ENCODE peak calls at places on chromosomes 2 and 18, in four cellular contexts. N, P, L and D are unnamed samples.

GRCh38 chr18:25422230-25422629 is 70.3 kb upstream of the ZNF521 start:
- DNase-seq in N (no peak), P (no peak), L (no peak), D (no peak)

GRCh38 chr2:238525990-238526389 is 99.3 kb downstream of the ASB1 start:
- DNase-seq in N (peak; percentile 52), P (no peak), L (no peak), D (peak; percentile 15)

GRCh38 chr2:61376211-61376610 is 94.7 kb downstream of the USP34 start:
- DNase-seq in N (no peak), P (no peak), L (no peak), D (no peak)

GRCh38 chr2:60496475-60496874 is 57.0 kb downstream of the BCL11A start:
- DNase-seq in N (no peak), P (no peak), L (no peak), D (no peak)

GRCh38 chr2:129798301-129798581 is 181.2 kb upstream of the RAB6C start:
- DNase-seq in N (no peak), P (no peak), L (no peak), D (no peak)

GRCh38 chr2:204846471-204846870 is 301.2 kb downstream of the PARD3B start:
- DNase-seq in N (no peak), P (no peak), L (no peak), D (no peak)

GRCh38 chr2:232013701-232014353 is 52.3 kb downstream of the DIS3L2 start:
- DNase-seq in N (no peak), P (peak; percentile 16), L (no peak), D (peak; percentile 97)

GRCh38 chr18:78902795-78903435 is 76.7 kb upstream of the SALL3 start:
- DNase-seq in N (no peak), P (no peak), L (no peak), D (no peak)

GRCh38 chr2:179467927-179468326 is 203.3 kb upstream of the SESTD1 start:
- DNase-seq in N (no peak), P (no peak), L (no peak), D (no peak)

GRCh38 chr2:185245806-185246205 is 492.8 kb upstream of the FSIP2 start:
- DNase-seq in N (no peak), P (no peak), L (no peak), D (no peak)

GRCh38 chr2:7844414-7844961 is 837.4 kb upstream of the ID2 start:
- DNase-seq in N (no peak), P (no peak), L (no peak), D (no peak)

GRCh38 chr18:22233271-22233670 is 63.9 kb downstream of the GATA6 start:
- DNase-seq in N (no peak), P (no peak), L (no peak), D (no peak)

GRCh38 chr2:10171006-10171800 is 48.7 kb downstream of the RRM2 start:
- DNase-seq in N (no peak), P (no peak), L (no peak), D (no peak)

GRCh38 chr2:9373047-9373446 is 50.3 kb downstream of the ITGB1BP1 start:
- DNase-seq in N (no peak), P (no peak), L (no peak), D (no peak)

GRCh38 chr2:38037757-38038615 is 38.0 kb downstream of the CYP1B1 start:
- DNase-seq in N (peak; percentile 44), P (peak; percentile 42), L (peak; percentile 86), D (no peak)

GRCh38 chr2:165425556-165425955 is 43.9 kb upstream of the CSRNP3 start:
- DNase-seq in N (no peak), P (no peak), L (no peak), D (no peak)

GRCh38 chr2:86764661-86765307 is 25.9 kb downstream of the CD8A start:
- DNase-seq in N (no peak), P (no peak), L (no peak), D (peak; percentile 65)

GRCh38 chr2:191870744-191871143 is 23.9 kb upstream of the CAVIN2 start:
- DNase-seq in N (no peak), P (no peak), L (no peak), D (no peak)

GRCh38 chr18:362914-363295 is 95.1 kb upstream of the THOC1 start:
- DNase-seq in N (no peak), P (no peak), L (no peak), D (no peak)

GRCh38 chr18:59621027-59621426 is 76.2 kb downstream of the CCBE1 start:
- DNase-seq in N (no peak), P (no peak), L (no peak), D (no peak)

GRCh38 chr2:66839551-66840320 is 404.8 kb downstream of the MEIS1 start:
- DNase-seq in N (no peak), P (no peak), L (no peak), D (no peak)

GRCh38 chr18:29191263-29191662 is 1014.3 kb upstream of the CDH2 start:
- DNase-seq in N (no peak), P (no peak), L (no peak), D (no peak)

GRCh38 chr2:210007895-210008294 is 5.5 kb downstream of the RPE start:
- DNase-seq in N (no peak), P (no peak), L (no peak), D (no peak)

GRCh38 chr2:25265802-25266201 is 75.9 kb downstream of the DNMT3A start:
- DNase-seq in N (no peak), P (no peak), L (peak; percentile 58), D (peak; percentile 46)

GRCh38 chr2:53475320-53475719 is 292.3 kb upstream of the CHAC2 start:
- DNase-seq in N (no peak), P (no peak), L (no peak), D (no peak)

GRCh38 chr2:90207454-90208058 is 1516.1 kb downstream of the RPIA start:
- DNase-seq in N (no peak), P (no peak), L (no peak), D (peak; percentile 61)

GRCh38 chr18:56748698-56749268 is 97.6 kb downstream of the WDR7 start:
- DNase-seq in N (no peak), P (no peak), L (no peak), D (peak; percentile 51)

GRCh38 chr2:121346886-121347285 is 61.9 kb upstream of the TFCP2L1 start:
- DNase-seq in N (no peak), P (no peak), L (no peak), D (no peak)

GRCh38 chr18:46302866-46303485 is 198.8 kb downstream of the HAUS1 start:
- DNase-seq in N (no peak), P (no peak), L (no peak), D (peak; percentile 77)

GRCh38 chr2:25331686-25332365 is 9.9 kb downstream of the DNMT3A start:
- DNase-seq in N (no peak), P (no peak), L (no peak), D (no peak)

GRCh38 chr2:149566652-149567051 is 20.9 kb downstream of the MMADHC start:
- DNase-seq in N (no peak), P (no peak), L (no peak), D (no peak)

GRCh38 chr2:74760875-74761630 is 72.9 kb upstream of the HK2 start:
- DNase-seq in N (no peak), P (no peak), L (no peak), D (no peak)

GRCh38 chr2:74762789-74763188 is 71.1 kb upstream of the HK2 start:
- DNase-seq in N (no peak), P (no peak), L (no peak), D (no peak)

GRCh38 chr2:74766780-74767179 is 67.1 kb upstream of the HK2 start:
- DNase-seq in N (no peak), P (no peak), L (no peak), D (no peak)

GRCh38 chr2:74764429-74765272 is 69.3 kb upstream of the HK2 start:
- DNase-seq in N (no peak), P (no peak), L (no peak), D (no peak)

GRCh38 chr2:74763962-74764428 is 69.9 kb upstream of the HK2 start:
- DNase-seq in N (no peak), P (no peak), L (no peak), D (no peak)
- H3K4me3 ChIP-seq in N (no peak overlapping the region), P (no peak overlapping the region), L (no peak overlapping the region), D (no peak overlapping the region)

GRCh38 chr2:160474319-160474645 is 19.3 kb downstream of the RBMS1 start:
- DNase-seq in N (no peak), P (no peak), L (no peak), D (peak; percentile 40)

GRCh38 chr2:160474891-160475795 is 18.5 kb downstream of the RBMS1 start:
- DNase-seq in N (no peak), P (no peak), L (no peak), D (no peak)

GRCh38 chr2:160471950-160472349 is 21.7 kb downstream of the RBMS1 start:
- DNase-seq in N (no peak), P (no peak), L (no peak), D (no peak)

GRCh38 chr2:160473508-160474318 is 19.9 kb downstream of the RBMS1 start:
- DNase-seq in N (no peak), P (no peak), L (no peak), D (no peak)

GRCh38 chr2:160472839-160473251 is 20.8 kb downstream of the RBMS1 start:
- DNase-seq in N (no peak), P (no peak), L (no peak), D (no peak)
- H3K4me3 ChIP-seq in N (no peak overlapping the region), P (peak overlapping the region; percentile 29), L (no peak overlapping the region), D (no peak overlapping the region)

GRCh38 chr2:222916229-222917197 is 55.7 kb downstream of the ACSL3 start:
- DNase-seq in N (no peak), P (no peak), L (no peak), D (no peak)

GRCh38 chr2:222909276-222909675 is 48.4 kb downstream of the ACSL3 start:
- DNase-seq in N (no peak), P (no peak), L (no peak), D (no peak)

GRCh38 chr2:222915092-222915957 is 54.5 kb downstream of the ACSL3 start:
- DNase-seq in N (no peak), P (no peak), L (no peak), D (no peak)

GRCh38 chr2:222912117-222912516 is 51.3 kb downstream of the ACSL3 start:
- DNase-seq in N (no peak), P (no peak), L (no peak), D (peak; percentile 57)

GRCh38 chr2:222912776-222913175 is 51.9 kb downstream of the ACSL3 start:
- DNase-seq in N (no peak), P (no peak), L (no peak), D (no peak)
- H3K4me3 ChIP-seq in N (no peak overlapping the region), P (peak overlapping the region; percentile 31), L (no peak overlapping the region), D (no peak overlapping the region)

GRCh38 chr2:196162586-196163180 is 8.7 kb downstream of the STK17B start:
- DNase-seq in N (no peak), P (no peak), L (no peak), D (no peak)
- H3K4me3 ChIP-seq in N (no peak overlapping the region), P (no peak overlapping the region), L (no peak overlapping the region), D (no peak overlapping the region)

GRCh38 chr2:230891509-230891908 is 26.8 kb downstream of the ITM2C start:
- DNase-seq in N (no peak), P (no peak), L (no peak), D (no peak)
- H3K4me3 ChIP-seq in N (no peak overlapping the region), P (no peak overlapping the region), L (no peak overlapping the region), D (no peak overlapping the region)

DNA sequence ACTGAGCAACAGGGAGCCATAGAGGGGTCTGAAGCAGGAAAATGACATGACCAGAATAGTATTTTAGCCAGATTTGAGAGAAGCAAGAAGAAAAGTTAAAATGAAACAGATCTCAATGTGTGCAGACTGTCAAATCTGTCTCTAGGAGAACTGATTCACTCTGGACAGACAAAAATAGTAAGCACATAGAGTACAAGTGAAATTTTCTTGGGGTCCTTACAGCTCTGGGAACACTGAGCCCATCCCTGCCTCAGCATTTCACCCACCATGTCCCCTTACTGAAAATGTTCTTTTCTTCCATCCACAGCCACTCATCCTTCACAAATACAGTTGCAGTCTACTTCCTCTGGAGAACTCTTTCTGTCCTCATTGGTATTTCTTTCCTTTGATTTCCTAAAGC is 359.2 kb downstream of the MTX2 start:
- DNase-seq in N (no peak), P (no peak), L (no peak), D (no peak)
- H3K4me3 ChIP-seq in N (no peak overlapping the region), P (no peak overlapping the region), L (no peak overlapping the region), D (no peak overlapping the region)

GRCh38 chr2:128236491-128237035 is 82.1 kb downstream of the HS6ST1 start:
- DNase-seq in N (no peak), P (no peak), L (no peak), D (no peak)
- H3K4me3 ChIP-seq in N (no peak overlapping the region), P (no peak overlapping the region), L (no peak overlapping the region), D (no peak overlapping the region)